ENCODE peak calls at places on chromosomes 1 and 21, in eight cellular contexts. P is cardiac muscle cell; X is activated CD4-positive, alpha-beta T cell treated with anti-CD3 and anti-CD28 coated beads for 4 hours; C is GM23248; V is AG08396; S is fibroblast of pulmonary artery; F is amniotic stem cell; Y is fibroblast of the conjunctiva. J is an unnamed sample.

GRCh38 chr1:110150330-110151174 is at the start of gene SLC6A17:
- DNase-seq in X (no peak), C (peak), S (peak), Y (no peak), F (no peak), V (peak), P (peak), J (no peak)

GRCh38 chr1:2314297-2314802 is 77.0 kb downstream of the MORN1 start:
- DNase-seq in X (no peak), P (peak), V (peak), Y (peak), C (peak), F (peak), S (peak), J (no peak)

GRCh38 chr1:236065509-236066005 is 667 bp upstream of the NID1 start:
- DNase-seq in X (no peak), C (peak), S (no peak), F (no peak), P (peak), V (no peak), Y (no peak), J (no peak)

GRCh38 chr1:85577421-85578320 is 2.9 kb upstream of the CCN1 start:
- DNase-seq in F (peak), S (peak), X (no peak), Y (peak), V (peak), C (peak), P (peak), J (no peak)

GRCh38 chr1:30616759-30617158 is 106.6 kb downstream of the MATN1 start:
- DNase-seq in F (no peak), Y (no peak), S (no peak), P (no peak), C (no peak), V (no peak), X (no peak), J (no peak)

GRCh38 chr1:108590436-108590835 is 30.5 kb downstream of the EEIG2 start:
- DNase-seq in C (peak), F (no peak), Y (peak), X (no peak), V (no peak), S (peak), P (no peak), J (no peak)

GRCh38 chr1:59128784-59129227 is 168.1 kb upstream of the FGGY start:
- DNase-seq in Y (no peak), S (peak), F (no peak), X (no peak), V (peak), C (peak), P (no peak), J (no peak)

GRCh38 chr1:22503721-22504410 is 52.2 kb downstream of the ZBTB40 start:
- DNase-seq in C (peak), V (peak), Y (no peak), P (no peak), F (no peak), X (no peak), S (peak), J (no peak)

GRCh38 chr1:83998599-83999315 is at the start of gene TTLL7:
- DNase-seq in F (peak), Y (no peak), S (peak), X (peak), C (peak), V (peak), P (peak), J (peak)

GRCh38 chr21:38145104-38145503 is 111.7 kb upstream of the KCNJ15 start:
- DNase-seq in Y (no peak), C (no peak), X (no peak), P (no peak), S (no peak), F (no peak), V (no peak), J (no peak)

GRCh38 chr1:205472737-205473565 is 17.1 kb upstream of the BLACAT1 start:
- DNase-seq in Y (no peak), X (no peak), V (no peak), F (no peak), C (no peak), S (no peak), P (no peak), J (no peak)

GRCh38 chr1:89291276-89291675 is 18.6 kb upstream of the GBP5 start:
- DNase-seq in P (no peak), X (no peak), F (no peak), S (no peak), V (no peak), C (no peak), Y (no peak), J (no peak)

GRCh38 chr1:229230893-229231753 is 39.8 kb upstream of the RAB4A start:
- DNase-seq in V (no peak), F (no peak), Y (no peak), C (no peak), X (no peak), P (no peak), S (peak), J (no peak)

GRCh38 chr1:81811757-81812371 is 11.1 kb downstream of the ADGRL2 start:
- DNase-seq in P (no peak), V (no peak), C (peak), S (no peak), F (no peak), X (no peak), Y (no peak), J (no peak)

J was measured in CD8-positive, alpha-beta T cell.